ENCODE peak calls at places on chromosomes 11 and 22, in six cellular contexts. One of them, this sample, is unnamed.

GRCh38 chr11:12864316-12865156 is 144.6 kb upstream of the RASSF10 start:
- DNase-seq in GM23338: peak; percentile 99
- DNase-seq in HCT116: no peak
- DNase-seq in SK-N-SH: peak; percentile 47
- DNase-seq in HepG2: no peak
- DNase-seq in K562: no peak
- DNase-seq in this sample: peak; percentile 97

GRCh38 chr22:48979482-48979881 is 848.2 kb downstream of the BRD1 start:
- DNase-seq in GM23338: no peak
- DNase-seq in HCT116: peak; percentile 26
- DNase-seq in SK-N-SH: no peak
- DNase-seq in HepG2: peak; percentile 18
- DNase-seq in K562: peak; percentile 14
- DNase-seq in this sample: no peak

GRCh38 chr11:19713221-19714092 is 820 bp downstream of the NAV2 start:
- DNase-seq in GM23338: peak; percentile 52
- DNase-seq in HCT116: no peak
- DNase-seq in SK-N-SH: peak; percentile 34
- DNase-seq in HepG2: no peak
- DNase-seq in K562: no peak
- DNase-seq in this sample: peak; percentile 10

GRCh38 chr22:46561435-46561905 is 24.1 kb upstream of the CELSR1 start:
- DNase-seq in GM23338: peak; percentile 78
- DNase-seq in HCT116: peak; percentile 87
- DNase-seq in SK-N-SH: peak; percentile 63
- DNase-seq in HepG2: peak; percentile 76
- DNase-seq in K562: peak; percentile 55
- DNase-seq in this sample: no peak

GRCh38 chr11:2517386-2518064 is 72.7 kb downstream of the KCNQ1 start:
- DNase-seq in GM23338: no peak
- DNase-seq in HCT116: no peak
- DNase-seq in SK-N-SH: peak; percentile 26
- DNase-seq in HepG2: no peak
- DNase-seq in K562: no peak
- DNase-seq in this sample: no peak

GRCh38 chr11:28010001-28010400 is 98.0 kb downstream of the KIF18A start:
- DNase-seq in GM23338: no peak
- DNase-seq in HCT116: no peak
- DNase-seq in SK-N-SH: no peak
- DNase-seq in HepG2: no peak
- DNase-seq in K562: no peak
- DNase-seq in this sample: no peak

GRCh38 chr11:17653606-17654005 is 65.8 kb upstream of the MYOD1 start:
- DNase-seq in GM23338: no peak
- DNase-seq in HCT116: no peak
- DNase-seq in SK-N-SH: no peak
- DNase-seq in HepG2: no peak
- DNase-seq in K562: no peak
- DNase-seq in this sample: no peak

GRCh38 chr11:58675344-58676155 is 53.1 kb downstream of the CNTF start:
- DNase-seq in GM23338: peak; percentile 81
- DNase-seq in HCT116: peak; percentile 51
- DNase-seq in SK-N-SH: peak; percentile 65
- DNase-seq in HepG2: peak; percentile 32
- DNase-seq in K562: peak; percentile 77
- DNase-seq in this sample: peak; percentile 49

GRCh38 chr11:34613462-34614183 is 7.3 kb upstream of the EHF start:
- DNase-seq in GM23338: no peak
- DNase-seq in HCT116: no peak
- DNase-seq in SK-N-SH: no peak
- DNase-seq in HepG2: no peak
- DNase-seq in K562: no peak
- DNase-seq in this sample: no peak

GRCh38 chr11:75576445-75577049 is 14.5 kb downstream of the SERPINH1 start:
- DNase-seq in GM23338: peak; percentile 75
- DNase-seq in HCT116: no peak
- DNase-seq in SK-N-SH: no peak
- DNase-seq in HepG2: no peak
- DNase-seq in K562: no peak
- DNase-seq in this sample: peak; percentile 34

GRCh38 chr11:108973402-108974119 is 308.7 kb downstream of the DDX10 start:
- DNase-seq in GM23338: no peak
- DNase-seq in HCT116: no peak
- DNase-seq in SK-N-SH: no peak
- DNase-seq in HepG2: no peak
- DNase-seq in K562: no peak
- DNase-seq in this sample: peak; percentile 71

GRCh38 chr11:113667801-113668200 is 38.3 kb downstream of the TMPRSS5 start:
- DNase-seq in GM23338: no peak
- DNase-seq in HCT116: no peak
- DNase-seq in SK-N-SH: no peak
- DNase-seq in HepG2: no peak
- DNase-seq in K562: no peak
- DNase-seq in this sample: no peak

GRCh38 chr11:12784445-12784844 is 110.2 kb downstream of the TEAD1 start:
- DNase-seq in GM23338: no peak
- DNase-seq in HCT116: no peak
- DNase-seq in SK-N-SH: no peak
- DNase-seq in HepG2: no peak
- DNase-seq in K562: no peak
- DNase-seq in this sample: no peak

GRCh38 chr22:29946220-29946619 is 63.2 kb downstream of the MTMR3 start:
- DNase-seq in GM23338: no peak
- DNase-seq in HCT116: no peak
- DNase-seq in SK-N-SH: peak; percentile 13
- DNase-seq in HepG2: no peak
- DNase-seq in K562: peak; percentile 13
- DNase-seq in this sample: no peak

GRCh38 chr22:41857160-41857859 is 24.4 kb downstream of the SREBF2 start:
- DNase-seq in GM23338: peak; percentile 91
- DNase-seq in HCT116: peak; percentile 65
- DNase-seq in SK-N-SH: peak; percentile 46
- DNase-seq in HepG2: peak; percentile 38
- DNase-seq in K562: peak; percentile 66
- DNase-seq in this sample: peak; percentile 70

GRCh38 chr22:21657361-21658118 is 8.3 kb upstream of the PPIL2 start:
- DNase-seq in GM23338: peak; percentile 86
- DNase-seq in HCT116: peak; percentile 31
- DNase-seq in SK-N-SH: peak; percentile 95
- DNase-seq in HepG2: peak; percentile 70
- DNase-seq in K562: peak; percentile 100
- DNase-seq in this sample: peak; percentile 55

GRCh38 chr22:45503071-45503815 is 560 bp downstream of the FBLN1 start:
- DNase-seq in GM23338: peak; percentile 68
- DNase-seq in HCT116: no peak
- DNase-seq in SK-N-SH: peak; percentile 72
- DNase-seq in HepG2: no peak
- DNase-seq in K562: no peak
- DNase-seq in this sample: no peak

GRCh38 chr22:49928571-49929552 is 10.4 kb downstream of the CRELD2 start:
- DNase-seq in GM23338: peak; percentile 52
- DNase-seq in HCT116: no peak
- DNase-seq in SK-N-SH: no peak
- DNase-seq in HepG2: no peak
- DNase-seq in K562: no peak
- DNase-seq in this sample: no peak

GRCh38 chr11:73177380-73178091 is 35.4 kb upstream of the FCHSD2 start:
- DNase-seq in GM23338: no peak
- DNase-seq in HCT116: no peak
- DNase-seq in SK-N-SH: no peak
- DNase-seq in HepG2: peak; percentile 88
- DNase-seq in K562: no peak
- DNase-seq in this sample: peak; percentile 94

DNA sequence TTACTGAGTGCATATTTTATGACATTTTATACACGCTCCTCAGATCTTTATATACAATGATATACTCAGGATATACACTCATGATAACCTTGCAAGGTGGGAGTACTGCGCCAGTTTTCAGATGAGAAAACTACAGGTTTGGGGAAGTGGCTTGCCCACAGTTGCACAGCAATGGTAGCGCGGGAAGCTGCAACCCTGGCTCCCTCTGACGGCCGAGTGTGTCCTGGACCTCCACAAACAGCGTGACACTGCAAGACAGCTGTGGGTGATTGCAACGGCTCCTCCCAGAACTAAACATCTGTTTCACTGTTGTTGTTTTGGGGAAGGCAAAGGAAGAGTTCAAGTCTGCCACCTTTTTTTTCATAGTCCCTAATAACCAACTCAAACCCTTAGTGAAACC is 47.0 kb downstream of the PACSIN2 start:
- DNase-seq in GM23338: no peak
- DNase-seq in HCT116: no peak
- DNase-seq in SK-N-SH: no peak
- DNase-seq in HepG2: no peak
- DNase-seq in K562: peak; percentile 53
- DNase-seq in this sample: no peak
- H4K20me1 ChIP-seq in GM23338: peaks cover 44% of the 10 kb centered on the region
- H4K20me1 ChIP-seq in HCT116: peaks cover 12% of the 10 kb centered on the region
- H4K20me1 ChIP-seq in SK-N-SH: peaks cover 26% of the 10 kb centered on the region
- H4K20me1 ChIP-seq in HepG2: peaks cover 8% of the 10 kb centered on the region
- H4K20me1 ChIP-seq in K562: no peaks in the 10 kb centered on the region
- H4K20me1 ChIP-seq in this sample: peaks cover under 1% of the 10 kb centered on the region

GRCh38 chr11:65894034-65894591 is 3.6 kb downstream of the CCDC85B start:
- DNase-seq in GM23338: no peak
- DNase-seq in HCT116: no peak
- DNase-seq in SK-N-SH: no peak
- DNase-seq in HepG2: no peak
- DNase-seq in K562: no peak
- DNase-seq in this sample: peak; percentile 52
- TF ChIP-seq POLR2AphosphoS5 in GM23338: no peak
- TF ChIP-seq POLR2AphosphoS5 in HCT116: peak; percentile 50
- TF ChIP-seq POLR2AphosphoS5 in SK-N-SH: no peak
- TF ChIP-seq POLR2AphosphoS5 in HepG2: no peak
- TF ChIP-seq POLR2AphosphoS5 in K562: peak; percentile 70
- TF ChIP-seq POLR2AphosphoS5 in this sample: peak; percentile 83

DNA sequence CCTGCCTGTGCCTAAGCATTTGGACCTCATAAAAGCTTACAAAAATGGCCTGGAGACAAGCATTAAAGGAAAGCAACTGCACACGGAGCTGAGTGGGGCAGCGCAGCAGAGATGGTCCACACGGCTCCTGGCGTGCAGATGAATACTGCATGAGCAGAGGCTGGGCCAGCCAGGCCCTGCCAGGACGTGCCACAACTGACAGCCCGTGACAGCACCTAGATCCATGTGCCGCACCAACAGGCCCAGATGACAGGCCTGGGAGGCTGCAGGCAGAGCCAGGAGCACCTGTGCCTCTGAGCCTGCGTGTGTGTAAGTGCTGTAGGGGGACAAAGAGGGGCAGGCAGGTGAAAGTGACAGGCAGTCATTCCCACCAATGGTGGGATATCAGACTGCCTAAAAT is 33.4 kb downstream of the MICAL3 start:
- DNase-seq in GM23338: no peak
- DNase-seq in HCT116: no peak
- DNase-seq in SK-N-SH: no peak
- DNase-seq in HepG2: no peak
- DNase-seq in K562: no peak
- DNase-seq in this sample: no peak
- H4K20me1 ChIP-seq in GM23338: peaks cover 57% of the 10 kb centered on the region
- H4K20me1 ChIP-seq in HCT116: peaks cover 4% of the 10 kb centered on the region
- H4K20me1 ChIP-seq in SK-N-SH: peaks cover 84% of the 10 kb centered on the region
- H4K20me1 ChIP-seq in HepG2: no peaks in the 10 kb centered on the region
- H4K20me1 ChIP-seq in K562: peaks cover 31% of the 10 kb centered on the region
- H4K20me1 ChIP-seq in this sample: peaks cover 3% of the 10 kb centered on the region

DNA sequence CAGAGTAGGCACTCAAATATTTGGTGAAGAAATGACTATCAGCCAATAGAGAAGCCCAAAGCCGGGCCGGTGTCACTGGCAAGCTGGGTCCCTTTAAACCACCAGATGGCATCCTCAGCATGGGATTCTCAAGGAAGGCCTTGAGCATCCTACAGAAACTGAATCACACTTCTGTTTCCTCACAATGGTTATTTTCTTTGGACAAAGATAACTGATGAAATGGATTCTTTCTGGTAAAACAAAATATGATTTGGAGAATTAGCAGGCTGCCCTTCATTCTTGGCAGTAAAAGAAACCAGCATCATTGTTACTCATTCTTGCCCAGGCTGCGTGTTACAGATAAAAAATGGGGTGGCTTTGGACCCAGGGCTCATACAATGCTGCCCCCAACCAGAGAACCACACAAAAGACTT is 30.3 kb upstream of the ASPHD2 start:
- DNase-seq in GM23338: peak; percentile 84
- DNase-seq in HCT116: peak; percentile 41
- DNase-seq in SK-N-SH: peak; percentile 65
- DNase-seq in HepG2: no peak
- DNase-seq in K562: peak; percentile 31
- DNase-seq in this sample: peak; percentile 72
- TF ChIP-seq POLR2AphosphoS5 in GM23338: no peak
- TF ChIP-seq POLR2AphosphoS5 in HCT116: no peak
- TF ChIP-seq POLR2AphosphoS5 in SK-N-SH: no peak
- TF ChIP-seq POLR2AphosphoS5 in HepG2: no peak
- TF ChIP-seq POLR2AphosphoS5 in K562: no peak
- TF ChIP-seq POLR2AphosphoS5 in this sample: no peak

GRCh38 chr11:64203421-64204079 is 3.0 kb upstream of the FERMT3 start:
- DNase-seq in GM23338: no peak
- DNase-seq in HCT116: no peak
- DNase-seq in SK-N-SH: no peak
- DNase-seq in HepG2: no peak
- DNase-seq in K562: no peak
- DNase-seq in this sample: no peak
- H4K20me1 ChIP-seq in GM23338: peaks cover 38% of the 10 kb centered on the region
- H4K20me1 ChIP-seq in HCT116: no peaks in the 10 kb centered on the region
- H4K20me1 ChIP-seq in SK-N-SH: peaks cover 9% of the 10 kb centered on the region
- H4K20me1 ChIP-seq in HepG2: peaks cover 2% of the 10 kb centered on the region
- H4K20me1 ChIP-seq in K562: no peaks in the 10 kb centered on the region
- H4K20me1 ChIP-seq in this sample: no peaks in the 10 kb centered on the region

DNA sequence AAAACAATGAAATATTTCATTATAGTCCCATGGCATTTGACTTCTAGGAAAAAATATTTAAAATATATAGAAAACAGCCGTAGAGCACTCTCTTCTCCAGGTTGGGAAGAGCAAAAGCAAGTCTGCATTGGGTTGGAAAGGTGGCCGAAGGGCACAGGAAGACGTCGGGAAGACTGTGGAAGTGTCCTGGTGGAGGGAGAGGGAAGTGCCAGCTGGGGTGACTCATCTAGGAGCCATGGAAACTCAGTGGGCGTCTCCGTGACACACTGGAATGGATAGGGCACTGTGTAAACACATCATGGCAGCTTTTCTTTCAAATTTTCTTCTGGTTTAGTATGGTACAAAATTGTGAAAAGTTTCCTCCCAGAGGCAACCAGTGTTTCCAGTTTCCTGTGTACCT is 12.7 kb downstream of the GTPBP1 start:
- DNase-seq in GM23338: peak; percentile 78
- DNase-seq in HCT116: peak; percentile 70
- DNase-seq in SK-N-SH: peak; percentile 45
- DNase-seq in HepG2: peak; percentile 47
- DNase-seq in K562: no peak
- DNase-seq in this sample: peak; percentile 88
- TF ChIP-seq POLR2AphosphoS5 in GM23338: no peak
- TF ChIP-seq POLR2AphosphoS5 in HCT116: peak; percentile 33
- TF ChIP-seq POLR2AphosphoS5 in SK-N-SH: no peak
- TF ChIP-seq POLR2AphosphoS5 in HepG2: no peak
- TF ChIP-seq POLR2AphosphoS5 in K562: no peak
- TF ChIP-seq POLR2AphosphoS5 in this sample: no peak